ENCODE peak calls at places on chromosome 18, in four cellular contexts. One of them, this sample, is unnamed.

GRCh38 chr18:12639990-12640880 is 17.7 kb downstream of the SPIRE1 start:
- DNase-seq in NCI-H1105: no peak
- DNase-seq in fibroblast of lung: peak
- DNase-seq in EL: peak
- DNase-seq in this sample: no peak

GRCh38 chr18:59129964-59130703 is 9.6 kb upstream of the SEC11C start:
- DNase-seq in NCI-H1105: no peak
- DNase-seq in fibroblast of lung: no peak
- DNase-seq in EL: no peak
- DNase-seq in this sample: no peak

GRCh38 chr18:48924621-48925601 is 25.9 kb downstream of the SMAD7 start:
- DNase-seq in NCI-H1105: no peak
- DNase-seq in fibroblast of lung: no peak
- DNase-seq in EL: no peak
- DNase-seq in this sample: no peak

GRCh38 chr18:35582899-35583558 is 1.5 kb downstream of the GALNT1 start:
- DNase-seq in NCI-H1105: peak
- DNase-seq in fibroblast of lung: peak
- DNase-seq in EL: peak
- DNase-seq in this sample: peak

GRCh38 chr18:59005266-59005665 is 134.4 kb upstream of the SEC11C start:
- DNase-seq in NCI-H1105: no peak
- DNase-seq in fibroblast of lung: peak
- DNase-seq in EL: peak
- DNase-seq in this sample: no peak

GRCh38 chr18:78891185-78891762 is 88.3 kb upstream of the SALL3 start:
- DNase-seq in NCI-H1105: peak
- DNase-seq in fibroblast of lung: no peak
- DNase-seq in EL: no peak
- DNase-seq in this sample: no peak

GRCh38 chr18:31255953-31256352 is 62.0 kb upstream of the DSG1 start:
- DNase-seq in NCI-H1105: no peak
- DNase-seq in fibroblast of lung: no peak
- DNase-seq in EL: no peak
- DNase-seq in this sample: no peak

GRCh38 chr18:58691256-58691655 is 20.0 kb downstream of the MALT1 start:
- DNase-seq in NCI-H1105: no peak
- DNase-seq in fibroblast of lung: no peak
- DNase-seq in EL: no peak
- DNase-seq in this sample: no peak

GRCh38 chr18:58580078-58580477 is 48.8 kb downstream of the ALPK2 start:
- DNase-seq in NCI-H1105: no peak
- DNase-seq in fibroblast of lung: peak
- DNase-seq in EL: peak
- DNase-seq in this sample: no peak

GRCh38 chr18:70634576-70635147 is 345.8 kb downstream of the SOCS6 start:
- DNase-seq in NCI-H1105: no peak
- DNase-seq in fibroblast of lung: no peak
- DNase-seq in EL: no peak
- DNase-seq in this sample: no peak

GRCh38 chr18:37538526-37539205 is 26.9 kb downstream of the CELF4 start:
- DNase-seq in NCI-H1105: no peak
- DNase-seq in fibroblast of lung: no peak
- DNase-seq in EL: no peak
- DNase-seq in this sample: peak

GRCh38 chr18:4544131-4544530 is 89.0 kb upstream of the DLGAP1 start:
- DNase-seq in NCI-H1105: no peak
- DNase-seq in fibroblast of lung: no peak
- DNase-seq in EL: no peak
- DNase-seq in this sample: no peak

GRCh38 chr18:51191139-51191717 is 6.3 kb downstream of the MEX3C start:
- DNase-seq in NCI-H1105: no peak
- DNase-seq in fibroblast of lung: no peak
- DNase-seq in EL: no peak
- DNase-seq in this sample: no peak

GRCh38 chr18:23354625-23355024 is 98.5 kb upstream of the RIOK3 start:
- DNase-seq in NCI-H1105: no peak
- DNase-seq in fibroblast of lung: peak
- DNase-seq in EL: peak
- DNase-seq in this sample: no peak

GRCh38 chr18:78080081-78080480 is 830.4 kb downstream of the GALR1 start:
- DNase-seq in NCI-H1105: no peak
- DNase-seq in fibroblast of lung: no peak
- DNase-seq in EL: no peak
- DNase-seq in this sample: no peak

GRCh38 chr18:59672125-59672769 is 25.0 kb downstream of the CCBE1 start:
- DNase-seq in NCI-H1105: peak
- DNase-seq in fibroblast of lung: peak
- DNase-seq in EL: peak
- DNase-seq in this sample: peak

GRCh38 chr18:34492652-34493051 is 217.4 kb upstream of the DTNA start:
- DNase-seq in NCI-H1105: no peak
- DNase-seq in fibroblast of lung: no peak
- DNase-seq in EL: peak
- DNase-seq in this sample: no peak

GRCh38 chr18:13710460-13710859 is 15.9 kb downstream of the FAM210A start:
- DNase-seq in NCI-H1105: no peak
- DNase-seq in fibroblast of lung: peak
- DNase-seq in EL: peak
- DNase-seq in this sample: no peak

GRCh38 chr18:73366713-73367112 is 498.9 kb upstream of the NETO1 start:
- DNase-seq in NCI-H1105: no peak
- DNase-seq in fibroblast of lung: no peak
- DNase-seq in EL: no peak
- DNase-seq in this sample: no peak